ENCODE peak calls at places on chromosomes 2 and 18, in four cellular contexts. K, O, M and G are unnamed samples.

GRCh38 chr2:101230541-101230993 is 22.1 kb upstream of the CNOT11 start:
- DNase-seq in M (no peak), O (no peak), K (no peak), G (no peak)

GRCh38 chr18:22510697-22511096 is 93.0 kb upstream of the CTAGE1 start:
- DNase-seq in M (no peak), K (no peak), O (no peak), G (no peak)

GRCh38 chr2:238172439-238172838 is 13.7 kb downstream of the ERFE start:
- DNase-seq in M (no peak), K (no peak), O (no peak), G (no peak)

GRCh38 chr18:22494771-22495170 is 77.1 kb upstream of the CTAGE1 start:
- DNase-seq in K (no peak), M (no peak), O (no peak), G (no peak)

GRCh38 chr2:62785216-62785615 is 79.7 kb downstream of the EHBP1 start:
- DNase-seq in K (no peak), M (no peak), O (no peak), G (no peak)

GRCh38 chr2:166926657-166927056 is 38.4 kb downstream of the XIRP2 start:
- DNase-seq in K (no peak), O (no peak), M (no peak), G (no peak)

GRCh38 chr2:159939946-159940345 is 122.5 kb downstream of the PLA2R1 start:
- DNase-seq in O (no peak), K (no peak), M (no peak), G (no peak)

GRCh38 chr18:37567994-37568359 is 2.4 kb upstream of the CELF4 start:
- DNase-seq in M (no peak), O (no peak), K (no peak), G (no peak)

GRCh38 chr2:42385225-42385624 is 24.2 kb upstream of the COX7A2L start:
- DNase-seq in O (no peak), M (no peak), K (no peak), G (no peak)

GRCh38 chr2:114022360-114023085 is 132.6 kb downstream of the ACTR3 start:
- DNase-seq in M (no peak), O (no peak), K (no peak), G (no peak)

GRCh38 chr2:173991857-173992588 is 26.9 kb upstream of the SP3 start:
- DNase-seq in K (no peak), O (no peak), M (no peak), G (no peak)

GRCh38 chr2:238728322-238729260 is 119.3 kb upstream of the TWIST2 start:
- DNase-seq in M (no peak), K (no peak), O (no peak), G (no peak)